ENCODE peak calls at places on chromosomes 11 and 22, in eight cellular contexts. E is choroid plexus epithelial cell; J is activated T-helper 1 cell treated with anti-CD3 and anti-CD28 coated beads, Interleukin-12 subunit alpha, Interleukin-12 subunit beta, Interleukin-2, Interleukin-4 antibody, amounts not matched to agents 30 ng/mL and 10 ng/mL and 1 ng/mL, durations not matched to agents 14 hours and 24 hours and 36 hours; B is stomach; C is astrocyte of the spinal cord; W is effector CD8-positive, alpha-beta T cell; G is tibial nerve; Z is CD8-positive, alpha-beta memory T cell. Y is an unnamed sample.

GRCh38 chr22:39661842-39662676 is 91.5 kb downstream of the CACNA1I start:
- DNase-seq in W (peak; percentile 72), J (peak; percentile 68), C (no peak), E (no peak), G (no peak), B (peak; percentile 37), Z (peak; percentile 91), Y (no peak)

GRCh38 chr11:1827931-1828330 is 6.9 kb upstream of the SYT8 start:
- DNase-seq in B (no peak), W (no peak), C (no peak), Z (no peak), G (no peak), E (no peak), J (no peak), Y (no peak)

GRCh38 chr11:128021304-128022006 is 565.9 kb downstream of the ETS1 start:
- DNase-seq in G (no peak), Z (no peak), C (no peak), B (no peak), W (no peak), E (peak; percentile 40), J (no peak), Y (no peak)

GRCh38 chr11:85048801-85049200 is 578.3 kb downstream of the DLG2 start:
- DNase-seq in G (no peak), W (no peak), J (no peak), Z (no peak), B (no peak), E (no peak), C (no peak), Y (no peak)

GRCh38 chr11:29119691-29120328 is 897.0 kb downstream of the KCNA4 start:
- DNase-seq in B (no peak), C (peak; percentile 95), J (no peak), Z (no peak), E (peak; percentile 90), W (no peak), G (no peak), Y (no peak)

GRCh38 chr11:70628881-70629844 is 230.8 kb downstream of the CTTN start:
- DNase-seq in Z (no peak), B (peak; percentile 51), E (no peak), G (peak; percentile 26), W (no peak), C (no peak), J (no peak), Y (no peak)

GRCh38 chr22:38612217-38613006 is 42.4 kb upstream of the DMC1 start:
- DNase-seq in E (no peak), C (no peak), B (no peak), J (no peak), W (no peak), G (no peak), Z (no peak), Y (no peak)

GRCh38 chr11:57514538-57515331 is 767 bp downstream of the SLC43A1 start:
- DNase-seq in G (peak; percentile 49), Z (peak; percentile 69), C (peak; percentile 30), B (peak; percentile 69), W (peak; percentile 22), E (no peak), J (peak; percentile 39), Y (peak; percentile 22)

GRCh38 chr11:93082900-93083299 is 113.4 kb downstream of the MTNR1B start:
- DNase-seq in J (no peak), G (no peak), Z (no peak), C (no peak), W (no peak), B (no peak), E (no peak), Y (no peak)

GRCh38 chr22:24285245-24285644 is 14.6 kb downstream of the SPECC1L start:
- DNase-seq in B (no peak), E (no peak), Z (no peak), G (no peak), W (no peak), C (no peak), J (no peak), Y (no peak)

GRCh38 chr11:81989093-81989492 is 744.6 kb downstream of the FAM181B start:
- DNase-seq in Z (no peak), C (peak; percentile 74), G (no peak), J (no peak), E (peak; percentile 67), B (no peak), W (no peak), Y (no peak)

GRCh38 chr22:38074181-38075104 is 9.5 kb downstream of the SLC16A8 start:
- DNase-seq in G (no peak), J (no peak), Z (no peak), B (no peak), C (peak; percentile 36), W (no peak), E (peak; percentile 41), Y (no peak)

GRCh38 chr11:118076754-118077281 is at the start of gene TMPRSS4:
- DNase-seq in B (peak; percentile 76), W (no peak), E (no peak), C (no peak), G (no peak), J (no peak), Z (no peak), Y (no peak)

GRCh38 chr11:65743928-65744698 is 23.5 kb upstream of the RNASEH2C start:
- DNase-seq in G (no peak), E (peak; percentile 47), C (peak; percentile 8), J (no peak), W (no peak), Z (no peak), B (peak; percentile 49), Y (no peak)

GRCh38 chr11:57904369-57904768 is 119.3 kb upstream of the OR9Q1 start:
- DNase-seq in B (no peak), G (no peak), J (no peak), E (no peak), C (no peak), Z (no peak), W (no peak), Y (no peak)

GRCh38 chr11:68750197-68750987 is 928 bp downstream of the TESMIN start:
- DNase-seq in E (no peak), C (no peak), B (no peak), J (no peak), W (no peak), G (no peak), Z (peak; percentile 56), Y (no peak)

GRCh38 chr11:68146704-68147474 is 25.7 kb upstream of the CHKA start:
- DNase-seq in E (peak; percentile 51), W (no peak), B (peak; percentile 85), G (no peak), C (peak; percentile 24), Z (no peak), J (no peak), Y (peak; percentile 31)

GRCh38 chr11:126561327-126561893 is 205.9 kb downstream of the ST3GAL4 start:
- DNase-seq in Z (no peak), B (no peak), C (peak; percentile 65), W (no peak), E (peak; percentile 74), J (peak; percentile 5), G (no peak), Y (peak; percentile 24)

GRCh38 chr11:32015435-32015834 is 75.4 kb upstream of the RCN1 start:
- DNase-seq in C (no peak), E (no peak), G (no peak), Z (no peak), B (no peak), J (no peak), W (no peak), Y (no peak)

GRCh38 chr11:112042161-112042960 is 17.2 kb downstream of the DLAT start:
- DNase-seq in C (peak; percentile 65), E (peak; percentile 70), G (no peak), J (no peak), Z (no peak), B (no peak), W (no peak), Y (no peak)

GRCh38 chr11:60905047-60905446 is 1.3 kb downstream of the PRPF19 start:
- DNase-seq in B (no peak), W (no peak), Z (no peak), J (no peak), G (no peak), E (no peak), C (no peak), Y (no peak)

GRCh38 chr11:60924906-60925684 is 835 bp downstream of the TMEM132A start:
- DNase-seq in E (no peak), G (no peak), B (no peak), J (no peak), C (no peak), Z (no peak), W (no peak), Y (no peak)

GRCh38 chr11:43504316-43504950 is 145.7 kb downstream of the TTC17 start:
- DNase-seq in J (no peak), C (no peak), G (no peak), Z (no peak), W (no peak), E (peak; percentile 56), B (no peak), Y (no peak)

GRCh38 chr11:36265793-36266628 is 23.2 kb downstream of the COMMD9 start:
- DNase-seq in W (peak; percentile 31), C (peak; percentile 34), E (peak; percentile 56), J (peak; percentile 26), B (peak; percentile 60), G (no peak), Z (no peak), Y (peak; percentile 18)

GRCh38 chr22:25783856-25784255 is 41.9 kb downstream of the MYO18B start:
- DNase-seq in C (no peak), B (no peak), E (no peak), G (no peak), J (no peak), W (no peak), Z (no peak), Y (no peak)

GRCh38 chr11:12802418-12803085 is 128.3 kb downstream of the TEAD1 start:
- DNase-seq in B (peak; percentile 92), Z (no peak), W (no peak), G (no peak), J (no peak), E (peak; percentile 84), C (peak; percentile 86), Y (no peak)

GRCh38 chr11:120142072-120142423 is 4.1 kb upstream of the TRIM29 start:
- DNase-seq in Z (no peak), W (no peak), J (no peak), C (no peak), B (no peak), E (no peak), G (no peak), Y (no peak)